ENCODE peak calls at places on chromosomes 11 and 22, in five cellular contexts. U is gastrocnemius medialis, L is A549, D is HCT116, N is tibial nerve. X is an unnamed sample.

GRCh38 chr22:22838148-22838786 is 49.3 kb upstream of the IGLL5 start:
- DNase-seq in U (no peak), L (no peak), D (no peak), N (no peak), X (no peak)

GRCh38 chr11:107713009-107713408 is 1.2 kb upstream of the SLN start:
- DNase-seq in U (no peak), L (no peak), D (no peak), N (no peak), X (no peak)

GRCh38 chr11:123797065-123797940 is 8.8 kb downstream of the OR6M1 start:
- DNase-seq in U (no peak), L (no peak), D (no peak), N (no peak), X (no peak)

GRCh38 chr22:20407829-20408228 is 13.9 kb downstream of the ZNF74 start:
- DNase-seq in U (no peak), L (no peak), D (no peak), N (no peak), X (no peak)

GRCh38 chr11:125418396-125418795 is 77.7 kb downstream of the FEZ1 start:
- DNase-seq in U (no peak), L (no peak), D (no peak), N (no peak), X (no peak)

GRCh38 chr22:47130883-47131610 is 368.6 kb downstream of the TBC1D22A start:
- DNase-seq in U (no peak), L (no peak), D (no peak), N (no peak), X (no peak)

GRCh38 chr22:48089601-48090331 is 1327.3 kb downstream of the TBC1D22A start:
- DNase-seq in U (peak; percentile 37), L (peak; percentile 16), D (no peak), N (peak; percentile 59), X (peak; percentile 68)

GRCh38 chr11:46361283-46362145 is 14.3 kb downstream of the DGKZ start:
- DNase-seq in U (peak; percentile 94), L (no peak), D (no peak), N (no peak), X (no peak)

GRCh38 chr11:126578021-126578420 is 222.5 kb downstream of the ST3GAL4 start:
- DNase-seq in U (no peak), L (no peak), D (no peak), N (no peak), X (no peak)

GRCh38 chr11:132158091-132158490 is 787.7 kb downstream of the NTM start:
- DNase-seq in U (no peak), L (no peak), D (no peak), N (no peak), X (no peak)

GRCh38 chr22:31277741-31278642 is 14.3 kb downstream of the PIK3IP1 start:
- DNase-seq in U (no peak), L (no peak), D (no peak), N (no peak), X (no peak)

GRCh38 chr22:24429411-24430365 is 2.3 kb downstream of the ADORA2A start:
- DNase-seq in U (no peak), L (no peak), D (no peak), N (no peak), X (peak; percentile 63)

GRCh38 chr22:45717787-45718186 is 46.2 kb downstream of the ATXN10 start:
- DNase-seq in U (no peak), L (no peak), D (no peak), N (no peak), X (no peak)

GRCh38 chr11:13440100-13440855 is 22.7 kb downstream of the BTBD10 start:
- DNase-seq in U (no peak), L (peak; percentile 58), D (peak; percentile 3), N (no peak), X (peak; percentile 33)

GRCh38 chr22:25622011-25622410 is 57.5 kb downstream of the GRK3 start:
- DNase-seq in U (no peak), L (no peak), D (no peak), N (no peak), X (no peak)

GRCh38 chr22:46114518-46115387 is 35.6 kb upstream of the PPARA start:
- DNase-seq in U (peak; percentile 47), L (no peak), D (no peak), N (no peak), X (no peak)

GRCh38 chr11:77654770-77655434 is 17.3 kb upstream of the CLNS1A start:
- DNase-seq in U (no peak), L (no peak), D (no peak), N (no peak), X (no peak)

GRCh38 chr11:122122179-122122578 is 6.2 kb upstream of the BLID start:
- DNase-seq in U (no peak), L (no peak), D (no peak), N (no peak), X (no peak)

GRCh38 chr22:25076281-25076680 is 123.4 kb upstream of the CRYBB3 start:
- DNase-seq in U (no peak), L (no peak), D (no peak), N (no peak), X (no peak)

GRCh38 chr22:17779286-17780115 is 5.2 kb upstream of the BID start:
- DNase-seq in U (no peak), L (no peak), D (no peak), N (no peak), X (no peak)

GRCh38 chr11:19674420-19674819 is 38.2 kb upstream of the NAV2 start:
- DNase-seq in U (no peak), L (no peak), D (no peak), N (no peak), X (peak; percentile 66)

GRCh38 chr11:108973402-108974119 is 308.7 kb downstream of the DDX10 start:
- DNase-seq in U (no peak), L (peak; percentile 39), D (no peak), N (no peak), X (no peak)

GRCh38 chr11:3796796-3797328 is 492 bp downstream of the NUP98 start:
- DNase-seq in U (no peak), L (peak; percentile 49), D (no peak), N (no peak), X (no peak)

GRCh38 chr11:3796346-3796745 is 1.0 kb downstream of the NUP98 start:
- DNase-seq in U (no peak), L (no peak), D (no peak), N (no peak), X (no peak)

GRCh38 chr11:3799143-3799542 is 1.8 kb upstream of the NUP98 start:
- DNase-seq in U (no peak), L (no peak), D (no peak), N (no peak), X (no peak)

GRCh38 chr11:3797329-3798090 is at the start of gene NUP98:
- DNase-seq in U (peak; percentile 100), L (peak; percentile 98), D (peak; percentile 99), N (peak; percentile 99), X (peak; percentile 100)

DNA sequence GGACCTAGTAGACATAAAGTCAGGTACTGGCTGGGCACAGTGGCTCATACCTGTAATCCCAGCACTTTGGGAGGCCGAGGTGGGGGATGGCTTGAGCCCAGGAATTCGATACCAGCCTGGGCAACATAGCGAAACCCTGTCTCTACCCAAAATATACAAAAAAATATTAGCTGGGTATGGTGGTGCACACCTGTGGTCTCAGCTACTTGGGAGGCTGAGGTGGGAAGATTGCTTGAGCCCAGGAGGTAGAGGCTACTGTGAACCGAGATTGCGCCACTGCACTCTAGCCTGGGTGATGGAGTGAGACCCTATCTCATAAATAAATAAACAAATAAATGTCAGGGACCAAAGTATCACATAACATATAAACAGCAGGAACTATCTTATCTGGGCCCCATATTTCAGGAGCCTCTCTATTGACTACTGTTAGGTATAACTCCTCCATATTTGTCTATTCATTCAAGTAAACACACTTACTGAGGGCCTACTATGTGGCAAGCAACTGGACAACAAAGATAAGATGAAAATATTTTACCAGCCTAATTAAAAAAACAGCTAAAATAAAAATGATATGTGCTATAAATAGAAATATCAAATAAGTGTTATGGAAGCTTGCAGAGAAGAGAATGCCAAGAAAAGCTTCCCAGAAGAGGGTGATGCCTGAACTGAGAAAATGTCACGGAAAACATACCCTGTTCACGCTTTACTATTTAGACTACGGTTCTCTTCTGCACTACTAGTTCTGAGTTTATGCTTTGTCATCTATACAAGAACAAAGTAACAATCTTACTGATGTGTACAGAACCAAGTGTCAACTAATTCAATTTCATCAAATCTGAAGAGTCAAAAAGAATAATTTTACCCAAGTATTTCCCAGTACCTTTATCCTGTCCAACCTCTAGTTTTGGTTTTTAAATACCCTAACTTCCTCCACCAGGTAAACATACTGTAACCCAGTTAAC is 1.9 kb downstream of the NUP98 start:
- DNase-seq in U (no peak), L (no peak), D (no peak), N (no peak), X (no peak)
- H3K27ac ChIP-seq in U (peak overlapping the region; percentile 96), L (peak overlapping the region; percentile 95), D (no peak overlapping the region), N (peak overlapping the region; percentile 99), X (no peak overlapping the region)

GRCh38 chr11:62614275-62614674 is 1.2 kb downstream of the ROM1 start:
- DNase-seq in U (no peak), L (no peak), D (no peak), N (no peak), X (no peak)
- TF ChIP-seq POLR2A in U (no peak), L (no peak), D (no peak), N (no peak), X (no peak)

GRCh38 chr11:57278721-57279095 is 41.7 kb upstream of the APLNR start:
- DNase-seq in U (no peak), L (no peak), D (no peak), N (no peak), X (no peak)

GRCh38 chr11:57277845-57278720 is 41.0 kb upstream of the APLNR start:
- DNase-seq in U (peak; percentile 77), L (peak; percentile 81), D (peak; percentile 69), N (peak; percentile 59), X (peak; percentile 75)

GRCh38 chr11:57275582-57275981 is 38.5 kb upstream of the APLNR start:
- DNase-seq in U (no peak), L (no peak), D (no peak), N (no peak), X (no peak)

GRCh38 chr11:57276169-57276854 is 39.3 kb upstream of the APLNR start:
- DNase-seq in U (no peak), L (no peak), D (no peak), N (no peak), X (no peak)

DNA sequence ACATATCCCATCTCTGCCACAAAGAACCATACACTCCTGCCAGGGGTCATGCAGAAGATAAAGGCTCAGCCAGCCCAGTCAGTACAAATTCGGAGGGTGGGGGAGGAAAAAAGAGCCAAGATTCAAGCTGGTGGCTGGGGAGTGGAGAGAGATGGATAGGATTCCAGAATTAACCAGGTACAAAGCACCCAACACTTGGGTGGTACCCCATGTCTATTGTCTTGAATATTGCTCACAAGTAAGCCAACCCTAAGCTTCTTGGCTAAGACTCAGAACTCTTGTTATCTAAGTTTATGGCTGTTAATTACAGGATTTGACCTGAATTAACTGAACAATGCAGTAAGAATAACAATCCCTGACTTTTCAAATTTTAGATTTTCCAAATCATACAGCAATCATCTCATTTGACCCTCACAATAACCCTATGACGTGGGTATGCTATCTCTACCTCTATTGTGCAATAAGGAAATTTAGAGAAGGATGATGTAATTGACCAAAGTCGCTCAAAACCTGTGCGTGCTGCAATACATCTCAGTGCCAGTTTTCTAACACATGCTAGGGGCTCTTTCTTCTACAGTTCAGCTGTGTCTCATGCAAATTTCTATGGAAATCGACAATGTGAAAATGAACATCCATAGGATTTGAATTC is 39.9 kb upstream of the APLNR start:
- DNase-seq in U (no peak), L (no peak), D (no peak), N (no peak), X (no peak)
- H3K27ac ChIP-seq in U (peak overlapping the region; percentile 73), L (peak overlapping the region; percentile 89), D (no peak overlapping the region), N (no peak overlapping the region), X (peak overlapping the region; percentile 68)

DNA sequence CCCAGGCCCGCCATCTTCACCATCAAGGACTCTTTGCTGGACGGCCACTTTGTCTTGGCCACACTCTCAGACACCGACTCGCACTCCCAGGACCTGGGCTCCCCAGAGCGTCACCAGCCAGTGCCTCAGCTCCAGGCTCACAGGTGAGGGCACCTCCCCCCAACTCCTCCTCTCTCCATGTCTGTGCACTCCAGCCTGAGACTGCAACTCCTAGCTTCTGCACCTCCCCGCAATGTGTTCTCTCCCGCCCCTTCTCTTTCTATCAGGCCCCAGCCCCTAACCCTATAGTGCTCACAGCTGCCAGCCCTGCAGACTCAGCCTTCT is 4.4 kb downstream of the RAD9A start:
- DNase-seq in U (no peak), L (no peak), D (no peak), N (no peak), X (no peak)
- TF ChIP-seq POLR2A in U (no peak), L (no peak), D (no peak), N (no peak), X (no peak)

X was measured in prostate gland.